ENCODE peak calls at places on chromosomes 5 and 9, in nine cellular contexts. U, O, E, A, M, P, K, T and W are unnamed samples. For H3K9me2, the result is how much of the 10 kb centered on the place peaks cover.

GRCh38 chr5:96648598-96648997 is 13.6 kb upstream of the CAST start:
- DNase-seq in U (peak), O (peak), E (no peak), A (no peak), M (no peak), P (no peak), K (no peak), T (no peak), W (no peak)

GRCh38 chr5:39604491-39604890 is 179.7 kb upstream of the DAB2 start:
- DNase-seq in U (no peak), O (no peak), E (no peak), A (no peak), M (no peak), P (no peak), K (no peak), T (no peak), W (no peak)

GRCh38 chr5:122831984-122832383 is 13.4 kb upstream of the SNX24 start:
- DNase-seq in U (no peak), O (no peak), E (no peak), A (no peak), M (no peak), P (no peak), K (no peak), T (no peak), W (no peak)

GRCh38 chr9:131773911-131774379 is 34.1 kb upstream of the RAPGEF1 start:
- DNase-seq in U (peak), O (peak), E (peak), A (peak), M (peak), P (no peak), K (no peak), T (peak), W (peak)

GRCh38 chr9:95732803-95733686 is 142.4 kb upstream of the ERCC6L2 start:
- DNase-seq in U (no peak), O (no peak), E (no peak), A (no peak), M (no peak), P (no peak), K (no peak), T (no peak), W (no peak)

GRCh38 chr9:5750569-5750968 is 82.3 kb downstream of the ERMP1 start:
- DNase-seq in U (no peak), O (no peak), E (no peak), A (no peak), M (no peak), P (no peak), K (no peak), T (no peak), W (no peak)

GRCh38 chr5:149215478-149216042 is 56.1 kb upstream of the AFAP1L1 start:
- DNase-seq in U (peak), O (peak), E (no peak), A (no peak), M (no peak), P (no peak), K (no peak), T (no peak), W (no peak)

GRCh38 chr9:15711531-15712295 is 158.9 kb downstream of the CCDC171 start:
- DNase-seq in U (peak), O (no peak), E (no peak), A (no peak), M (no peak), P (no peak), K (no peak), T (no peak), W (no peak)

GRCh38 chr5:140003519-140003918 is 39.6 kb downstream of the NRG2 start:
- DNase-seq in U (no peak), O (no peak), E (no peak), A (no peak), M (no peak), P (no peak), K (no peak), T (no peak), W (no peak)

GRCh38 chr9:91655215-91655614 is 231.6 kb upstream of the NFIL3 start:
- DNase-seq in U (no peak), O (no peak), E (peak), A (no peak), M (no peak), P (no peak), K (no peak), T (no peak), W (no peak)

GRCh38 chr9:122056484-122056883 is 36.6 kb downstream of the TTLL11 start:
- DNase-seq in U (peak), O (peak), E (peak), A (peak), M (no peak), P (no peak), K (no peak), T (peak), W (no peak)

GRCh38 chr5:72940082-72940481 is 15.8 kb upstream of the FCHO2 start:
- DNase-seq in U (no peak), O (no peak), E (no peak), A (no peak), M (no peak), P (no peak), K (no peak), T (no peak), W (no peak)

GRCh38 chr9:101995231-101995630 is 256.8 kb upstream of the GRIN3A start:
- DNase-seq in U (peak), O (no peak), E (no peak), A (no peak), M (no peak), P (no peak), K (no peak), T (no peak), W (no peak)

GRCh38 chr5:181188700-181189362 is 16.2 kb downstream of the TRIM7 start:
- DNase-seq in U (peak), O (peak), E (peak), A (peak), M (peak), P (peak), K (peak), T (peak), W (peak)

GRCh38 chr9:91820949-91821880 is 128.8 kb downstream of the ROR2 start:
- DNase-seq in U (peak), O (peak), E (no peak), A (no peak), M (no peak), P (no peak), K (no peak), T (no peak), W (no peak)

GRCh38 chr9:123982535-123982934 is 29.0 kb upstream of the LHX2 start:
- DNase-seq in U (no peak), O (no peak), E (no peak), A (no peak), M (no peak), P (no peak), K (no peak), T (no peak), W (no peak)

GRCh38 chr5:135246923-135247795 is 151.9 kb downstream of the MACROH2A1 start:
- DNase-seq in U (peak), O (peak), E (peak), A (no peak), M (no peak), P (peak), K (no peak), T (peak), W (no peak)

GRCh38 chr5:161765611-161766010 is 80.1 kb downstream of the GABRA6 start:
- DNase-seq in U (no peak), O (no peak), E (no peak), A (no peak), M (no peak), P (no peak), K (no peak), T (no peak), W (no peak)

GRCh38 chr5:170353011-170353890 is 35.9 kb downstream of the KCNMB1 start:
- DNase-seq in U (peak), O (no peak), E (no peak), A (peak), M (no peak), P (no peak), K (peak), T (no peak), W (no peak)

GRCh38 chr5:150140830-150141229 is 14.8 kb downstream of the PDGFRB start:
- DNase-seq in U (peak), O (no peak), E (peak), A (no peak), M (no peak), P (no peak), K (peak), T (no peak), W (no peak)

GRCh38 chr9:34430843-34431437 is 27.4 kb downstream of the FAM219A start:
- DNase-seq in U (peak), O (peak), E (peak), A (peak), M (peak), P (peak), K (peak), T (peak), W (peak)

GRCh38 chr9:35797311-35798109 is 6.1 kb downstream of the NPR2 start:
- DNase-seq in U (no peak), O (no peak), E (no peak), A (no peak), M (no peak), P (no peak), K (no peak), T (no peak), W (no peak)

GRCh38 chr9:125749951-125750655 is 2.9 kb downstream of the PBX3 start:
- DNase-seq in U (peak), O (no peak), E (no peak), A (no peak), M (no peak), P (no peak), K (peak), T (no peak), W (no peak)

GRCh38 chr5:154174091-154174490 is 16.4 kb upstream of the GALNT10 start:
- DNase-seq in U (peak), O (no peak), E (no peak), A (no peak), M (no peak), P (no peak), K (no peak), T (no peak), W (no peak)

GRCh38 chr5:148816822-148817221 is 9.6 kb upstream of the ADRB2 start:
- DNase-seq in U (no peak), O (no peak), E (no peak), A (no peak), M (peak), P (no peak), K (no peak), T (no peak), W (peak)

GRCh38 chr5:52449506-52449905 is 338.2 kb upstream of the ITGA1 start:
- DNase-seq in U (no peak), O (no peak), E (no peak), A (no peak), M (no peak), P (no peak), K (no peak), T (no peak), W (no peak)

GRCh38 chr9:5941214-5941613 is 50.5 kb downstream of the MLANA start:
- DNase-seq in U (no peak), O (no peak), E (no peak), A (no peak), M (no peak), P (no peak), K (no peak), T (no peak), W (no peak)

GRCh38 chr5:21858441-21858840 is 994.7 kb downstream of the CDH12 start:
- DNase-seq in U (no peak), O (no peak), E (no peak), A (no peak), M (no peak), P (no peak), K (no peak), T (no peak), W (no peak)

GRCh38 chr9:19934301-19934868 is 145.5 kb upstream of the SLC24A2 start:
- DNase-seq in U (peak), O (no peak), E (peak), A (peak), M (no peak), P (no peak), K (no peak), T (no peak), W (no peak)

GRCh38 chr5:176497852-176498251 is 39.4 kb downstream of the RNF44 start:
- DNase-seq in U (peak), O (peak), E (no peak), A (no peak), M (no peak), P (no peak), K (no peak), T (peak), W (no peak)

GRCh38 chr9:86246752-86247161 is 12.7 kb downstream of the C9orf153 start:
- DNase-seq in U (no peak), O (no peak), E (no peak), A (peak), M (no peak), P (no peak), K (no peak), T (no peak), W (peak)

GRCh38 chr9:14323083-14323968 is 9.4 kb upstream of the NFIB start:
- DNase-seq in U (no peak), O (peak), E (no peak), A (no peak), M (no peak), P (no peak), K (no peak), T (no peak), W (no peak)
- H3K9me2 ChIP-seq in U (under half), O (under half), E (under half), A (under half), M (under half), P (under half), K (under half), T (under half), W (under half)

DNA sequence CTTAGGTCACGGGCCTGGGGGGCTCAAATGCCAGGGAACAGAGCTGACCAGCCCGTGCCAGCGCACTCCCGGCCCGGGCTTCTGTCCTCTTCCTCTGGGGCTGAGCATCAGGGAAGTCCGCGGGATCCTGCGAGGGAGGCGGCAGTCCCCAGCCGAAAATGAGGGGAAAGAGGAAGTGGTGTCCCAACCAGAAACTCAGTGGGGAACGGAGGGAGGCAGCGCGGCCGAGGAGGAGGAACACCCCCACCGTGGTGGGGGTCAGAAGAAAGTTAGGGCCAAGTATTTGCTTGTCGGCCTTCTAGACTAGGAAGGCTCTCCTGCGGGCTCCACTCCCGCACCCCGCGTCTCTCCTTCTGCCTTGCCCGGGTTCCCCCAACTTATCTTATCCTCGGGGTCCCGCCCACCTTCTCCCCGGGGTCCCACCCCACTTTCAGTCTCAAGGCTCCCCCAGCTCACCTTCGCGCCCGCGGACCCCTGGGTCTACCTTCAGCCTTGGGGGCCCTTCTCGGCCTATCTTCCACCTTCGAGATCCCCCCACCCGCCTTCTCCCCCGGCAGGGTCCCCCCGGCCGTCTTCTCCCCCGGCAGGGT is 583 bp upstream of the PHF2 start:
- DNase-seq in U (peak), O (no peak), E (peak), A (peak), M (peak), P (no peak), K (peak), T (peak), W (peak)
- H3K9me2 ChIP-seq in U (under half), O (under half), E (under half), A (under half), M (under half), P (under half), K (under half), T (under half), W (under half)

GRCh38 chr5:43309657-43310056 is 3.6 kb downstream of the HMGCS1 start:
- DNase-seq in U (no peak), O (peak), E (no peak), A (no peak), M (no peak), P (no peak), K (no peak), T (peak), W (no peak)
- H3K9me2 ChIP-seq in U (under half), O (under half), E (under half), A (under half), M (under half), P (under half), K (under half), T (under half), W (under half)

DNA sequence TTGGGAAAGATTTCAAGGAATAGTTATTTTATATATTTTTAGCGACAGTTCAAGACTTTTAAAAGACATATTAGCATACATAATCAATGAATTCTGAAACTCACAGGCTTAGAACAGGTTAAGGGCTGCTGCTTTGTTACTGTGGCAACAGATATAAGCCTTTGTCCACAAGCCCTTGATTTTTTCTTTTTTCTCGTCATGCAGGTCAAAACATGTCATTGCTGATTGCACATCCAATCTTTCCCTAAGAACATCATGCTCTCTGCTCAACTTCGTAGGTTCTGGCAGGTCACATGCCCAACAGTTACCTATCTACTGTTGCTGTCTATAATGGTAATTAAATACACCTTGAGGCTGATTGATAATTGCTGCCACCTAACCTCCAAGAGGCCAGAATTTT is 172.5 kb upstream of the PTPRD start:
- DNase-seq in U (no peak), O (no peak), E (no peak), A (no peak), M (no peak), P (no peak), K (no peak), T (no peak), W (no peak)
- H3K9me2 ChIP-seq in U (under half), O (under half), E (under half), A (under half), M (under half), P (under half), K (under half), T (under half), W (under half)

GRCh38 chr9:132961002-132961401 is 16.6 kb upstream of the TSC1 start:
- DNase-seq in U (no peak), O (no peak), E (no peak), A (no peak), M (no peak), P (no peak), K (no peak), T (no peak), W (no peak)
- H3K9me2 ChIP-seq in U (under half), O (under half), E (under half), A (under half), M (under half), P (under half), K (under half), T (under half), W (under half)

DNA sequence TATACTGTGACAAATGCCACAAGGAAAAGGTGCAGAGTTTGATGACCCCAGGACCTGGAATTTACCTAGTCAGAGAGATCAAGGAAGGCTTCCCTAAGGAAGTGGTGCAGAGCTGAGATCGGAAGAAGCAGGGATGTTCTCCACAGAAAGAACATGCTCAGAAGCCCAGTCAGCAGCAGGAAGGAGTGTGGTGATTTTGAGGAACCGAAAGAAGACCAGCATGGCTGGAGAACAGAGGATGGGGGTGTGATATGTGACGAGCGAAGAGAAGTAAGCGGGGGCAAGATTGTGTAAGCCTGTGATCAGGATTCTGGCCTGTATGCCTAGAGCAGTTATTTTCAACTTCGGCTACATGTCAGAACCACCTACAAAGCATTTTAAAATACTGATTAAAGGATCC is 18.7 kb upstream of the PIK3R1 start:
- DNase-seq in U (no peak), O (no peak), E (no peak), A (no peak), M (peak), P (no peak), K (no peak), T (no peak), W (peak)
- H3K9me2 ChIP-seq in U (under half), O (under half), E (under half), A (under half), M (under half), P (under half), K (under half), T (under half), W (under half)

GRCh38 chr5:157442989-157443619 is 16.9 kb upstream of the NIPAL4 start:
- DNase-seq in U (no peak), O (no peak), E (no peak), A (no peak), M (no peak), P (no peak), K (peak), T (no peak), W (no peak)
- H3K9me2 ChIP-seq in U (under half), O (under half), E (under half), A (under half), M (under half), P (under half), K (under half), T (under half), W (under half)

DNA sequence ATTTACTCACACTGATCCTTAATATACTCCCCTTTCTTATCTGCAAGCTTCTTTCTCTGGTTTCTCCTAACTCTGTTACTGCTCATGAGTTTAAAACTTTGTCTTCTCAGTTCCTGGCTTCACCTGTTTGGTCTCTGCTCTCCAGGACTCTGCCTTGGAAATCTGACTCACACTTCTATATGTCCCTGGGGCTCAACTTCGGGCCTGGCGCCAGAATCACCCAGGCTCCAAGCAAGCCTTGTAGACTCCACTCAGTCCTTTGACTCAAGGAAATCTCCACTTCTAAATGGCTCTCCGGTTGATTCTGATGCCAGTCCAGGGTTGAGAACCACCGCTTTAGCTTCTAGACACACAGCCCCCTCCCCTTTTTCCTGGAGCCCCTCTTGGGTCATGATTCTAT is 57.8 kb downstream of the TMC1 start:
- DNase-seq in U (peak), O (peak), E (peak), A (no peak), M (no peak), P (peak), K (no peak), T (peak), W (no peak)
- H3K9me2 ChIP-seq in U (under half), O (under half), E (under half), A (under half), M (under half), P (under half), K (under half), T (under half), W (under half)